ENCODE peak calls at places on chromosomes 7 and 10, in four cellular contexts. D, J, R and G are unnamed samples. For H3K27me3, the result is how much of the 10 kb centered on the place peaks cover.

GRCh38 chr7:76424413-76425111 is at the start of gene ZP3:
- DNase-seq in D (peak), J (no peak), R (no peak), G (no peak)

GRCh38 chr10:96497391-96497790 is 16.3 kb downstream of the TLL2 start:
- DNase-seq in D (no peak), J (no peak), R (no peak), G (no peak)

GRCh38 chr7:23467731-23468720 is 2.3 kb downstream of the IGF2BP3 start:
- DNase-seq in D (peak), J (peak), R (no peak), G (no peak)

GRCh38 chr10:129697463-129698247 is 230.6 kb downstream of the MGMT start:
- DNase-seq in D (no peak), J (no peak), R (no peak), G (no peak)

GRCh38 chr10:100934084-100934659 is 21.4 kb downstream of the SLF2 start:
- DNase-seq in D (no peak), J (peak), R (no peak), G (no peak)

GRCh38 chr10:122021421-122021820 is 32.5 kb downstream of the TACC2 start:
- DNase-seq in D (no peak), J (no peak), R (no peak), G (no peak)

GRCh38 chr10:95273393-95274312 is 17.1 kb downstream of the PDLIM1 start:
- DNase-seq in D (peak), J (no peak), R (no peak), G (no peak)

GRCh38 chr7:4840097-4840501 is 21.7 kb downstream of the PAPOLB start:
- DNase-seq in D (no peak), J (no peak), R (no peak), G (no peak)

GRCh38 chr7:80147543-80148376 is 13.1 kb downstream of the GNAI1 start:
- DNase-seq in D (peak), J (no peak), R (no peak), G (no peak)

GRCh38 chr7:106794276-106795136 is 70.6 kb upstream of the PIK3CG start:
- DNase-seq in D (no peak), J (no peak), R (no peak), G (no peak)

GRCh38 chr7:104431930-104432329 is 103.5 kb downstream of the LHFPL3 start:
- DNase-seq in D (no peak), J (no peak), R (no peak), G (no peak)

GRCh38 chr7:112052993-112053392 is 153.2 kb downstream of the DOCK4 start:
- DNase-seq in D (no peak), J (no peak), R (no peak), G (no peak)

GRCh38 chr7:106465704-106466468 is 181.1 kb upstream of the NAMPT start:
- DNase-seq in D (no peak), J (no peak), R (no peak), G (no peak)

GRCh38 chr7:90211391-90212148 is at the start of gene STEAP2:
- DNase-seq in D (peak), J (peak), R (peak), G (peak)

GRCh38 chr7:141649865-141650499 is 52.0 kb downstream of the DENND11 start:
- DNase-seq in D (peak), J (peak), R (peak), G (peak)

GRCh38 chr10:35451103-35452016 is 115.1 kb downstream of the CCNY start:
- DNase-seq in D (no peak), J (no peak), R (no peak), G (no peak)

GRCh38 chr7:73721237-73721848 is 1.9 kb upstream of the STX1A start:
- DNase-seq in D (no peak), J (peak), R (no peak), G (no peak)

GRCh38 chr10:62638062-62638477 is 166.4 kb upstream of the ADO start:
- DNase-seq in D (peak), J (no peak), R (no peak), G (no peak)

GRCh38 chr7:20825555-20825954 is 38.9 kb upstream of the SP8 start:
- DNase-seq in D (no peak), J (no peak), R (no peak), G (no peak)

GRCh38 chr7:18289801-18290200 is 205.7 kb upstream of the HDAC9 start:
- DNase-seq in D (no peak), J (no peak), R (no peak), G (no peak)

GRCh38 chr7:6179620-6180343 is 92.6 kb downstream of the CYTH3 start:
- DNase-seq in D (no peak), J (no peak), R (no peak), G (no peak)

GRCh38 chr10:23417254-23417653 is 21.6 kb upstream of the OTUD1 start:
- DNase-seq in D (peak), J (no peak), R (no peak), G (no peak)

GRCh38 chr10:103745264-103746247 is 109.8 kb downstream of the SH3PXD2A start:
- DNase-seq in D (peak), J (no peak), R (peak), G (no peak)

GRCh38 chr7:130649004-130649790 is 19.4 kb downstream of the COPG2 start:
- DNase-seq in D (peak), J (no peak), R (peak), G (no peak)

GRCh38 chr10:69088471-69088769 is 517 bp downstream of the SRGN start:
- DNase-seq in D (no peak), J (no peak), R (no peak), G (no peak)

GRCh38 chr10:31697271-31698168 is 231.1 kb downstream of the ARHGAP12 start:
- DNase-seq in D (no peak), J (peak), R (no peak), G (peak)

GRCh38 chr7:154302380-154302779 is 250.2 kb downstream of the DPP6 start:
- DNase-seq in D (no peak), J (no peak), R (no peak), G (no peak)

GRCh38 chr7:3605222-3605621 is 304.2 kb downstream of the SDK1 start:
- DNase-seq in D (peak), J (no peak), R (no peak), G (no peak)

GRCh38 chr7:158587425-158588084 is at the start of gene PTPRN2:
- DNase-seq in D (peak), J (peak), R (no peak), G (no peak)

GRCh38 chr7:3537210-3537875 is 236.3 kb downstream of the SDK1 start:
- DNase-seq in D (peak), J (no peak), R (no peak), G (peak)

GRCh38 chr7:43791-44540 is 148.4 kb upstream of the FAM20C start:
- DNase-seq in D (no peak), J (no peak), R (no peak), G (no peak)

GRCh38 chr7:45120-46090 is 147.0 kb upstream of the FAM20C start:
- DNase-seq in D (no peak), J (no peak), R (no peak), G (no peak)

GRCh38 chr7:46123-46829 is 146.1 kb upstream of the FAM20C start:
- DNase-seq in D (no peak), J (no peak), R (no peak), G (no peak)

GRCh38 chr7:44541-44896 is 147.9 kb upstream of the FAM20C start:
- DNase-seq in D (no peak), J (no peak), R (no peak), G (no peak)

DNA sequence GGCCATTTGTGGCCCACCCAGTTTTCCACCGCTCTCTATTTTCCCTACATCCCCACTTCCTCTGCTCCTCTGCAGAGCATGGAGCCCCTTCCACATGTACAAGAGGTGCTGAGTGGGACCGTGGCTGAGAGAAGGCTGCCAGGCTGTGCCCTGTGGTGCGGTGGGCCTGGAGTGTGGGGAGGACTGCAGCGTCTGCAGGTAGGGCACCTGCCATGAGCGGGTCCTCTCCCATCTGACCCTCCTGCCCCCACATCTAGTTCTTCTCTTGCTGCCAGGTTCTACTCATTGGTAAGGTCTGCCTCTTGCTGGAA is 145.6 kb upstream of the FAM20C start:
- DNase-seq in D (no peak), J (no peak), R (no peak), G (no peak)
- H3K27me3 ChIP-seq in D (under half), J (under half), R (under half), G (under half)

GRCh38 chr10:48273741-48274140 is 755 bp downstream of the FRMPD2 start:
- DNase-seq in D (no peak), J (no peak), R (no peak), G (no peak)
- H3K4me3 ChIP-seq in D (no peak), J (no peak), R (no peak), G (no peak)

GRCh38 chr7:128792471-128793183 is 859 bp downstream of the CCDC136 start:
- DNase-seq in D (no peak), J (peak), R (no peak), G (no peak)

GRCh38 chr7:128793184-128793552 is 1.4 kb downstream of the CCDC136 start:
- DNase-seq in D (no peak), J (no peak), R (no peak), G (no peak)

GRCh38 chr7:128795129-128795528 is 3.4 kb downstream of the CCDC136 start:
- DNase-seq in D (no peak), J (no peak), R (no peak), G (no peak)

GRCh38 chr7:128794436-128794835 is 2.7 kb downstream of the CCDC136 start:
- DNase-seq in D (no peak), J (no peak), R (no peak), G (no peak)

GRCh38 chr7:128794020-128794419 is 2.3 kb downstream of the CCDC136 start:
- DNase-seq in D (no peak), J (no peak), R (no peak), G (no peak)
- TF ChIP-seq CTCF in D (no peak), J (no peak), R (peak), G (peak)

DNA sequence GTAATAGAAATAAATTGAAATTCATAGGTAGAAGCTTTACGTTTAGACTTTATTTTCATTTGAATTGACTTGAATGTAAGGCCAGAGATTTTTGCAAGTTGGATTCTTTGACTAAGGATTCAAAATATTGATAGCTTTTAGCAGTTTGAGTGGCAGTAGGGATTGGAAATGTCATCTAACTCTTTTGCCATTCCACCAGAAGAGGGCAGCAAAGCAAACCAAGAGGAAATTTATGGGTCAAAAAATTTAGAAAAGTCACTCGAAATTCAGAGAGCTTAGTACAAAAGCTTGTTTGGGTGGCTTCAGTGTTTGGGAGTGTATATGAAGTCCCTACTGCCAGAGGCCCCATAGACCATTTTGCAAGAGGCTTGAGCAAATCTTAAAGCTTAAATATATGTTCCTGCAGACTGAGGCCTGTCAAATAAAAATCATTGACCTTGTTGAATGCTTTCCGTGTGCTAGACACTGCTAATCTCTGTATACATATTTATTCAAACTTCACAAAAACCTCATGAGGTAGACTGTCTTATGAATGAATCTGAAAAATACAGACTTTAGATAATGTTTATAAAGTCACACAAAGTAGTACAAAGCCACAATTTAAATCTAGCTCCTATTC is 44.6 kb upstream of the RSBN1L start:
- DNase-seq in D (no peak), J (peak), R (peak), G (no peak)
- H3K27me3 ChIP-seq in D (under half), J (under half), R (under half), G (under half)

GRCh38 chr10:132590752-132591121 is 53.1 kb downstream of the INPP5A start:
- DNase-seq in D (peak), J (no peak), R (no peak), G (no peak)

GRCh38 chr10:132588301-132589013 is 50.9 kb downstream of the INPP5A start:
- DNase-seq in D (no peak), J (no peak), R (no peak), G (no peak)

GRCh38 chr10:132589681-132590080 is 52.1 kb downstream of the INPP5A start:
- DNase-seq in D (no peak), J (no peak), R (no peak), G (no peak)

GRCh38 chr10:132590094-132590751 is 52.6 kb downstream of the INPP5A start:
- DNase-seq in D (no peak), J (no peak), R (no peak), G (no peak)

GRCh38 chr10:132589015-132589414 is 51.4 kb downstream of the INPP5A start:
- DNase-seq in D (no peak), J (no peak), R (no peak), G (no peak)
- H3K4me3 ChIP-seq in D (no peak), J (no peak), R (no peak), G (no peak)

GRCh38 chr7:32066441-32066840 is 3.8 kb downstream of the PDE1C start:
- DNase-seq in D (no peak), J (no peak), R (no peak), G (no peak)
- TF ChIP-seq CTCF in D (no peak), J (no peak), R (no peak), G (no peak)

GRCh38 chr10:93076871-93077270 is 3.2 kb downstream of the CYP26A1 start:
- DNase-seq in D (no peak), J (no peak), R (no peak), G (no peak)
- H3K27me3 ChIP-seq in D (under half), J (under half), R (under half), G (half or more)

GRCh38 chr7:148941598-148942280 is 57.6 kb upstream of the EZH2 start:
- DNase-seq in D (peak), J (peak), R (peak), G (no peak)

GRCh38 chr7:148935451-148935850 is 51.4 kb upstream of the EZH2 start:
- DNase-seq in D (no peak), J (no peak), R (no peak), G (no peak)

GRCh38 chr7:148944935-148945934 is 61.1 kb upstream of the EZH2 start:
- DNase-seq in D (no peak), J (no peak), R (no peak), G (no peak)

GRCh38 chr7:148939128-148939747 is 55.1 kb upstream of the EZH2 start:
- DNase-seq in D (no peak), J (no peak), R (no peak), G (no peak)

GRCh38 chr7:148940702-148941597 is 56.9 kb upstream of the EZH2 start:
- DNase-seq in D (peak), J (peak), R (peak), G (peak)
- H3K4me3 ChIP-seq in D (peak), J (peak), R (peak), G (peak)

GRCh38 chr7:132189881-132190280 is 386.4 kb downstream of the PLXNA4 start:
- DNase-seq in D (no peak), J (no peak), R (no peak), G (no peak)
- TF ChIP-seq CTCF in D (no peak), J (no peak), R (no peak), G (no peak)

DNA sequence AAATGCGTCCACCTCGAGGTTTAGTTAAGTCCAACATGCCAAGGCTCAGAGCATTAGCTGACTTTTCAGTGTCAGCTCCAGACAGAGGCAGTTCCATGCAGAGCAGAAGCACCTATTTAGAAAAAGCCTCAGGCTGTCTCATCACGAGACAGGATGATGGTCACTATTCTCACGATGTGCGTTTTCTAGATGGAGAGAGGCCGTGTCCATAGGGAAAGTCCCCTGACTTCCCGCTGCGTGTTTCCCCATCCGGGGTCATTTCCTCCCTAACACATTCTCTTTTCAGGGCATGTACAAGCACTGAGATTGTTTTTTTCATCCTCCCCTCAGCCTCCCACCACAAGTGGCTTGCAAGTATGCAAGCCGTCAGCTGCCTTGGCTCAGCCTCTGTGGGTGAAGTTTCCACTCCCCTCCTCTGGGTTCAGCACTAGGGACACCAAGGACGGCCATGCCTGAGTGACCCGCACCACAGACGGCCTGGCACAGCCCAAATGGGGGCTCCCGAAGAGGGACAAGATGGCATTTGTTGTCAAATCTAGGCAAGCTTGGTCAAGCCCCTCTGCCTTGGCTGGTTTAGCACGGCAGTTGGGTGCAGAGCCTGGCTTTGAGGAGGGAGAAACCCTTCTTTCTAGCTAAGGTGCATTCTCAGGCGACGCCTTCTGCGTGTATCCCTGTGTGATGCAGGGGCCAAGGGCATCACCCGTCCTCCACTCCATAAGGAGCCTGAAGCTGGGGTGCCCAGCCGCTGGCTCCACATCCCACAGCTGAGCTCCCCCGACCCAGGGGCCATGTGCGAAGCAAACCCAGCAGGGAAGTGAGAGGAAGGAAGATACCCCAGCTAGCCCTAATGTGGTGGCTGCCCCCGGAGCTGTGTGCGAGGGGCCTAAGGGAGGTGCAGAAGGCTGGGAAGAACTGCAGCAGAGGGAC is 2.9 kb upstream of the CALML5 start:
- DNase-seq in D (no peak), J (no peak), R (no peak), G (no peak)
- H3K27me3 ChIP-seq in D (under half), J (under half), R (under half), G (under half)